ENCODE peak calls at places on chromosomes 1 and 21, in seven cellular contexts. F is fibroblast of lung, Z is mammary epithelial cell, T is neural crest cell, X is HCT116, W is HFFc6, E is AG09309. H is an unnamed sample.

GRCh38 chr1:38004284-38005101 is 821 bp downstream of the FHL3 start:
- DNase-seq in F (no peak), Z (no peak), T (no peak), X (no peak), W (no peak), E (no peak), H (no peak)

GRCh38 chr1:53625049-53625448 is 113.9 kb downstream of the GLIS1 start:
- DNase-seq in F (peak), Z (no peak), T (no peak), X (no peak), W (no peak), E (peak), H (no peak)

GRCh38 chr1:21944261-21945074 is 7.4 kb upstream of the HSPG2 start:
- DNase-seq in F (no peak), Z (no peak), T (no peak), X (no peak), W (no peak), E (no peak), H (no peak)

GRCh38 chr1:89660086-89660946 is 27.4 kb downstream of the LRRC8C start:
- DNase-seq in F (no peak), Z (no peak), T (no peak), X (no peak), W (peak), E (no peak), H (no peak)

GRCh38 chr21:42833439-42833815 is 45.9 kb downstream of the WDR4 start:
- DNase-seq in F (peak), Z (no peak), T (no peak), X (peak), W (no peak), E (no peak), H (no peak)

GRCh38 chr1:244965182-244965581 is 100.8 kb upstream of the HNRNPU start:
- DNase-seq in F (no peak), Z (no peak), T (no peak), X (no peak), W (no peak), E (no peak), H (no peak)

GRCh38 chr21:31330144-31330483 is 13.9 kb downstream of the TIAM1 start:
- DNase-seq in F (no peak), Z (no peak), T (no peak), X (no peak), W (no peak), E (no peak), H (no peak)

GRCh38 chr1:30353637-30354036 is 369.7 kb downstream of the MATN1 start:
- DNase-seq in F (peak), Z (no peak), T (no peak), X (no peak), W (no peak), E (no peak), H (no peak)

GRCh38 chr1:1833916-1834325 is 55.7 kb upstream of the NADK start:
- DNase-seq in F (no peak), Z (no peak), T (no peak), X (no peak), W (no peak), E (no peak), H (no peak)

GRCh38 chr1:53987880-53988279 is 30.1 kb downstream of the LDLRAD1 start:
- DNase-seq in F (peak), Z (no peak), T (no peak), X (no peak), W (no peak), E (no peak), H (no peak)

GRCh38 chr1:172726740-172727139 is 67.8 kb downstream of the FASLG start:
- DNase-seq in F (no peak), Z (no peak), T (no peak), X (no peak), W (no peak), E (no peak), H (no peak)

GRCh38 chr1:64962447-64962846 is 3.9 kb downstream of the JAK1 start:
- DNase-seq in F (no peak), Z (peak), T (no peak), X (no peak), W (no peak), E (no peak), H (no peak)

GRCh38 chr1:100494393-100495084 is 43.4 kb upstream of the GPR88 start:
- DNase-seq in F (no peak), Z (peak), T (no peak), X (no peak), W (peak), E (no peak), H (no peak)

GRCh38 chr1:54708385-54708784 is 7.3 kb upstream of the TTC4 start:
- DNase-seq in F (no peak), Z (no peak), T (no peak), X (no peak), W (no peak), E (no peak), H (no peak)

GRCh38 chr21:44013380-44014088 is 1.4 kb downstream of the TRAPPC10 start:
- DNase-seq in F (no peak), Z (peak), T (no peak), X (no peak), W (no peak), E (no peak), H (no peak)

GRCh38 chr21:40595806-40596205 is 251.2 kb downstream of the DSCAM start:
- DNase-seq in F (no peak), Z (peak), T (no peak), X (no peak), W (no peak), E (no peak), H (no peak)

GRCh38 chr1:110171134-110171733 is 20.9 kb downstream of the SLC6A17 start:
- DNase-seq in F (no peak), Z (no peak), T (no peak), X (no peak), W (no peak), E (no peak), H (no peak)

GRCh38 chr1:222048030-222048632 is 306.2 kb upstream of the DUSP10 start:
- DNase-seq in F (peak), Z (peak), T (no peak), X (no peak), W (peak), E (no peak), H (no peak)

GRCh38 chr21:31554511-31555022 is 104.9 kb upstream of the SOD1 start:
- DNase-seq in F (no peak), Z (peak), T (peak), X (peak), W (no peak), E (no peak), H (no peak)

GRCh38 chr1:84603223-84603622 is 29.0 kb upstream of the CTBS start:
- DNase-seq in F (no peak), Z (no peak), T (no peak), X (no peak), W (peak), E (no peak), H (no peak)

GRCh38 chr1:227215863-227216510 is 102.3 kb downstream of the CDC42BPA start:
- DNase-seq in F (no peak), Z (no peak), T (no peak), X (no peak), W (no peak), E (no peak), H (no peak)

GRCh38 chr1:230855886-230856285 is 12.4 kb downstream of the C1orf198 start:
- DNase-seq in F (no peak), Z (no peak), T (no peak), X (no peak), W (no peak), E (no peak), H (no peak)

GRCh38 chr1:175671066-175671465 is 72.3 kb downstream of the TNR start:
- DNase-seq in F (no peak), Z (no peak), T (no peak), X (no peak), W (no peak), E (no peak), H (no peak)

GRCh38 chr1:147849097-147849873 is 53.3 kb upstream of the GJA8 start:
- DNase-seq in F (peak), Z (peak), T (no peak), X (no peak), W (peak), E (no peak), H (no peak)

GRCh38 chr1:246564839-246565750 is 966 bp downstream of the TFB2M start:
- DNase-seq in F (no peak), Z (peak), T (no peak), X (no peak), W (no peak), E (no peak), H (no peak)

GRCh38 chr1:37482004-37482785 is 7.8 kb downstream of the ZC3H12A start:
- DNase-seq in F (no peak), Z (no peak), T (no peak), X (no peak), W (no peak), E (no peak), H (no peak)

GRCh38 chr21:38610573-38611251 is 112.4 kb upstream of the ERG start:
- DNase-seq in F (no peak), Z (no peak), T (no peak), X (no peak), W (no peak), E (no peak), H (no peak)

GRCh38 chr1:204166237-204166636 is at the start of gene REN:
- DNase-seq in F (no peak), Z (no peak), T (no peak), X (no peak), W (no peak), E (no peak), H (no peak)

GRCh38 chr1:25055045-25055780 is 125.1 kb upstream of the RUNX3 start:
- DNase-seq in F (no peak), Z (no peak), T (no peak), X (no peak), W (no peak), E (no peak), H (no peak)

GRCh38 chr1:79207331-79207730 is 200.8 kb upstream of the ADGRL4 start:
- DNase-seq in F (no peak), Z (no peak), T (no peak), X (no peak), W (no peak), E (no peak), H (no peak)

GRCh38 chr1:15036101-15036500 is 117.4 kb upstream of the TMEM51 start:
- DNase-seq in F (no peak), Z (no peak), T (no peak), X (no peak), W (no peak), E (no peak), H (no peak)

GRCh38 chr1:178341218-178341956 is 155.4 kb downstream of the CLEC20A start:
- DNase-seq in F (peak), Z (peak), T (peak), X (peak), W (peak), E (peak), H (peak)

GRCh38 chr1:74772945-74773344 is 40.0 kb downstream of the TYW3 start:
- DNase-seq in F (peak), Z (no peak), T (no peak), X (no peak), W (no peak), E (no peak), H (no peak)

GRCh38 chr1:16017461-16018303 is at the start of gene HSPB7:
- DNase-seq in F (peak), Z (no peak), T (no peak), X (no peak), W (peak), E (no peak), H (no peak)

GRCh38 chr1:77416692-77417450 is 135.1 kb downstream of the AK5 start:
- DNase-seq in F (peak), Z (no peak), T (no peak), X (peak), W (no peak), E (no peak), H (no peak)

GRCh38 chr1:66919063-66919462 is 5.6 kb downstream of the DNAI4 start:
- DNase-seq in F (no peak), Z (no peak), T (no peak), X (no peak), W (no peak), E (no peak), H (no peak)

GRCh38 chr1:149963358-149963757 is 26.7 kb upstream of the MTMR11 start:
- DNase-seq in F (peak), Z (no peak), T (no peak), X (no peak), W (no peak), E (no peak), H (no peak)

GRCh38 chr1:181918893-181919728 is 142.4 kb downstream of the ZNF648 start:
- DNase-seq in F (no peak), Z (no peak), T (no peak), X (no peak), W (no peak), E (no peak), H (no peak)

GRCh38 chr1:13465515-13465914 is 48.3 kb downstream of the LRRC38 start:
- DNase-seq in F (no peak), Z (no peak), T (no peak), X (no peak), W (no peak), E (no peak), H (no peak)

DNA sequence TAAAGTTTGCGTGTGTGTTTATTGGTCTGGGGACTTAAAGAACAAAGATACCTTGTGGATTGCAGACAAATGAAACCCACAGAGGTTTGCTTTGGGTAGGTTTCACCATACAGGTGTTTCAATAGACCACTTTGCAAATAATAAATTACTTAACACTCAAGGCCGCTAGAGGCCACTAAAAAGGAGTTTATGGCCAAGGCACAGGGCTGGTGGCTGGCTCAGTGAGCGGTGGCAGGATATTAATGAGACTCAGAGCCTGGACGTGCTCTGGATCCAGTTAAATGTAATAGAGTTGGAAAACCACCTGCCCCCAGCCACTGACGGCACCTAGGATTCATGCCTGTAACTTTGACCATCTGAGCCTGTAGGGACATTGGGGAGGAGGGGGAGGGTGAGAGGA is 44.5 kb downstream of the LRRC38 start:
- DNase-seq in F (no peak), Z (no peak), T (peak), X (no peak), W (no peak), E (no peak), H (no peak)
- TF ChIP-seq CTCF in F (no peak), Z (no peak), T (peak), X (peak), W (no peak), E (no peak), H (peak)

GRCh38 chr1:215992620-215993019 is 425.5 kb downstream of the KCTD3 start:
- DNase-seq in F (peak), Z (peak), T (no peak), X (no peak), W (peak), E (no peak), H (no peak)
- TF ChIP-seq CTCF in F (peak), Z (peak), T (peak), X (no peak), W (peak), E (no peak), H (peak)

DNA sequence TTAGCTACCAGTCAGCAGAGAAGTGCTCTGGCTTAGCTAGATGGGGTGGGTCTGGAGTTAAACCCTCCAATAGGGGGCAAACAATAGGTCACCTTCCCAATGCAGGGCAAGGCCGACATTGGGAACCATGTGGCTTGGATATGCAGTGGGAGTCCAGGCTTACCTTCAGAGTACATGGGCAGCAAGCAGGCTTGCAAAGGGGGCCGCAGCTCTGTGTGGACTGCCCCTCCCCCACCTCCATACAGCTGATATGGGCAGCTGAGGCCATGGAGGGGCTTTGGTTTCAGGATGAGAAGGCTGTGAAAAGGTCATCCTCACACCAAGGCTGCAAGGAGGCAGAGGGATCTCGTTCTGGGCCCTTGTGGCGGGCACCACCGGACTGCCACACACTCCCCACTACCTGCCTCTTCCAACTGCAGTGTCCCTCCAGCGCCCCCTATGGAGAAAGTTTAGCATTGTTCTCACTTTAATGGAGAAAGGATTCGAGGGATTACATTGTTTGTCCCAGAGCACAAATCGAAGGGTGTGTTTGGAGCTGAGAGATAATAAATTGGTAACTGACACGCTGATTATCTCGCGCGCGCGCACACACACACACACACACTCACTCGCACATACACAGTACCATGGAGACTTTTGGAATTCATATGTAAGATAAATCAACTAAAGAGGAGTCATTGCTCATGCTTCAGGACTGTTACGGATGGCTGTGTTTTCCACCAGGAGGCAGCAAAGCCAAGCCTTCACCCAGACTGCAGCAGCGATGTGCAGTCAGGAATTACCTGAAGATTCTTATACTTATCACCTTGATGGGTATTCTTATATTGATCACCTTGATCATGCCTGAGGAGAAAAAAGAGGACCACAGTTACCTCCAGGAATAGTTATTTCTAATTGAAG is 7.0 kb upstream of the SMCP start:
- DNase-seq in F (peak), Z (peak), T (no peak), X (peak), W (peak), E (no peak), H (no peak)
- TF ChIP-seq CTCF in F (peak), Z (peak), T (peak), X (peak), W (peak), E (peak), H (peak)

GRCh38 chr1:242184955-242185354 is 186.1 kb upstream of the MAP1LC3C start:
- DNase-seq in F (no peak), Z (no peak), T (no peak), X (no peak), W (no peak), E (no peak), H (no peak)
- TF ChIP-seq CTCF in F (no peak), Z (no peak), T (no peak), X (no peak), W (no peak), E (no peak), H (no peak)

H was measured in progenitor cell of endocrine pancreas.